ENCODE peak calls at places on chromosomes 16 and 17, in six cellular contexts. D is GM12891, O is GM12878, V is K562, J is HepG2, B is H1. H is an unnamed sample.

GRCh38 chr17:46898364-46898763 is 24.6 kb upstream of the GOSR2 start:
- DNase-seq in B (no peak), J (no peak), O (no peak), V (no peak), D (no peak), H (no peak)

GRCh38 chr16:5336898-5337297 is 239.3 kb upstream of the EEF2KMT start:
- DNase-seq in V (no peak), D (no peak), B (no peak), O (no peak), J (no peak), H (no peak)

GRCh38 chr16:50858376-50858775 is 116.5 kb downstream of the CYLD start:
- DNase-seq in B (peak; percentile 39), J (no peak), D (no peak), O (no peak), V (no peak), H (no peak)

GRCh38 chr17:32483451-32484019 is 3.3 kb upstream of the CDK5R1 start:
- DNase-seq in V (peak; percentile 66), J (peak; percentile 56), O (no peak), D (no peak), B (peak; percentile 78), H (no peak)

GRCh38 chr17:49798182-49798581 is 9.7 kb downstream of the KAT7 start:
- DNase-seq in V (no peak), D (no peak), O (no peak), J (no peak), B (no peak), H (no peak)

GRCh38 chr16:1990336-1991134 is 765 bp downstream of the SYNGR3 start:
- DNase-seq in B (peak; percentile 90), J (peak; percentile 34), D (no peak), V (peak; percentile 67), O (no peak), H (no peak)

GRCh38 chr16:24508614-24509013 is 30.8 kb upstream of the RBBP6 start:
- DNase-seq in O (no peak), V (no peak), B (no peak), D (no peak), J (no peak), H (no peak)

GRCh38 chr17:47180337-47180736 is 8.8 kb downstream of the CDC27 start:
- DNase-seq in V (no peak), D (no peak), O (no peak), J (peak; percentile 10), B (no peak), H (no peak)

GRCh38 chr17:57448288-57449283 is 192.3 kb downstream of the MSI2 start:
- DNase-seq in V (no peak), O (no peak), D (no peak), J (no peak), B (no peak), H (no peak)

GRCh38 chr17:4583796-4584124 is 569 bp upstream of the SMTNL2 start:
- DNase-seq in J (no peak), D (no peak), V (peak; percentile 28), B (peak; percentile 74), O (no peak), H (no peak)

GRCh38 chr16:69107311-69107962 is 2.0 kb downstream of the HAS3 start:
- DNase-seq in O (no peak), J (no peak), B (peak; percentile 76), D (peak; percentile 26), V (no peak), H (no peak)

GRCh38 chr17:80449930-80450576 is 26.4 kb downstream of the NPTX1 start:
- DNase-seq in J (no peak), V (no peak), D (no peak), O (no peak), B (no peak), H (no peak)

GRCh38 chr16:70267516-70267915 is 15.8 kb upstream of the EXOSC6 start:
- DNase-seq in J (peak; percentile 72), B (peak; percentile 69), V (peak; percentile 36), D (no peak), O (no peak), H (no peak)

GRCh38 chr16:61791465-61791864 is 244.8 kb downstream of the CDH8 start:
- DNase-seq in D (no peak), O (no peak), B (no peak), V (no peak), J (no peak), H (no peak)

GRCh38 chr16:21283521-21284289 is 5.6 kb upstream of the CRYM start:
- DNase-seq in O (no peak), D (peak; percentile 35), B (peak; percentile 87), J (peak; percentile 51), V (no peak), H (no peak)

GRCh38 chr16:48526058-48526957 is 83.7 kb downstream of the N4BP1 start:
- DNase-seq in V (peak; percentile 28), J (peak; percentile 85), B (no peak), O (peak; percentile 40), D (peak; percentile 52), H (peak; percentile 47)

GRCh38 chr16:85383836-85384825 is 229.0 kb upstream of the GSE1 start:
- DNase-seq in J (no peak), O (no peak), V (no peak), D (no peak), B (peak; percentile 45), H (no peak)

GRCh38 chr16:11328172-11329079 is 16.8 kb upstream of the RMI2 start:
- DNase-seq in B (peak; percentile 78), D (peak; percentile 74), V (no peak), J (no peak), O (peak; percentile 95), H (peak; percentile 78)

GRCh38 chr16:57265850-57266530 is 18.5 kb downstream of the PLLP start:
- DNase-seq in D (no peak), V (peak; percentile 74), O (no peak), B (no peak), J (no peak), H (no peak)

GRCh38 chr16:31476305-31477219 is 4.6 kb downstream of the TGFB1I1 start:
- DNase-seq in D (peak; percentile 87), V (peak; percentile 94), J (peak; percentile 63), B (peak; percentile 86), O (no peak), H (peak; percentile 89)
- TF ChIP-seq POLR2A in D (no peak), V (no peak), J (peak; percentile 8), B (no peak), O (peak; percentile 25), H (no peak)

GRCh38 chr17:75285123-75285522 is 4.1 kb downstream of the SLC25A19 start:
- DNase-seq in B (no peak), J (no peak), D (no peak), V (no peak), O (no peak), H (no peak)
- TF ChIP-seq TAF1 in B (no peak), J (no peak), D (no peak), V (no peak), O (no peak), H (no peak)

GRCh38 chr17:42423766-42424165 is 710 bp upstream of the CAVIN1 start:
- DNase-seq in V (no peak), D (no peak), O (no peak), B (no peak), J (no peak), H (no peak)

GRCh38 chr17:42422412-42422957 is 571 bp downstream of the CAVIN1 start:
- DNase-seq in J (no peak), D (peak; percentile 48), O (no peak), V (peak; percentile 64), B (peak; percentile 70), H (no peak)

GRCh38 chr17:42421479-42422332 is 1.4 kb downstream of the CAVIN1 start:
- DNase-seq in B (no peak), J (no peak), D (no peak), O (no peak), V (peak; percentile 71), H (no peak)

GRCh38 chr17:42424991-42425610 is 2.0 kb upstream of the CAVIN1 start:
- DNase-seq in J (no peak), V (peak; percentile 4), O (no peak), D (no peak), B (no peak), H (no peak)

GRCh38 chr17:42422958-42423712 is at the start of gene CAVIN1:
- DNase-seq in V (peak; percentile 98), B (peak; percentile 94), O (no peak), J (peak; percentile 90), D (peak; percentile 57), H (peak; percentile 51)
- TF ChIP-seq POLR2A in V (peak; percentile 88), B (peak; percentile 33), O (no peak), J (peak; percentile 90), D (no peak), H (no peak)

DNA sequence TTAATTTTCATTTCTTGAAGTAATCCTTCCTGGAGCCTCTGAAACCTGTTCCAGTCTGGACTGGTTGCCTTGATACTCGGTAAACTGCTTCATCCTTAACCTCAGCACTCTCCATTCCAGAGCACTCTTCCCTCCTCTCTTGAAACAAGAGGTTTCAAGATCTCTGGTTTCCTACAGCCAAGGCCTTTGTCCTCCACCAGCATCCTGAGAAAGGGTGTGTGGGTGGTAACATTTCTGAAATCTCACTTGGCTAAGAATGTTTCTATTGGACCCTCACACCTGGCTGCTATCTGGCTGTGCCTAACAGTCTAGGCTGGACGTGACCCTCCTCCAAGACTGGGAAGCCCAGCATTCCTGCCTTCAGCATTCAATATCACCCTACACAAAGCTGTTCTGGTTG is 99.7 kb downstream of the CYTH1 start:
- DNase-seq in D (no peak), J (no peak), O (no peak), B (no peak), V (no peak), H (no peak)
- TF ChIP-seq TAF1 in D (no peak), J (no peak), O (no peak), B (no peak), V (no peak), H (no peak)

GRCh38 chr16:31460582-31461002 is 1.3 kb downstream of the ARMC5 start:
- DNase-seq in J (peak; percentile 54), B (no peak), O (no peak), D (no peak), V (no peak), H (no peak)

GRCh38 chr16:31459722-31460581 is 651 bp downstream of the ARMC5 start:
- DNase-seq in J (peak; percentile 99), B (peak; percentile 100), D (peak; percentile 88), O (peak; percentile 96), V (peak; percentile 97), H (peak; percentile 84)

GRCh38 chr16:31458835-31459721 is at the start of gene ARMC5:
- DNase-seq in V (peak; percentile 90), D (peak; percentile 79), O (peak; percentile 90), B (peak; percentile 93), J (peak; percentile 98), H (peak; percentile 81)

GRCh38 chr16:31456988-31457360 is 2.3 kb upstream of the ARMC5 start:
- DNase-seq in O (no peak), D (no peak), B (no peak), J (no peak), V (no peak), H (no peak)

GRCh38 chr16:31458073-31458834 is 1.0 kb upstream of the ARMC5 start:
- DNase-seq in D (peak; percentile 59), J (peak; percentile 95), V (peak; percentile 49), O (no peak), B (peak; percentile 64), H (no peak)
- TF ChIP-seq POLR2A in D (peak; percentile 42), J (peak; percentile 98), V (peak; percentile 5), O (peak; percentile 85), B (no peak), H (peak; percentile 23)

GRCh38 chr17:52041123-52041617 is 117.3 kb downstream of the CA10 start:
- DNase-seq in V (no peak), O (no peak), B (no peak), D (no peak), J (no peak), H (no peak)
- TF ChIP-seq TAF1 in V (no peak), O (no peak), B (no peak), D (no peak), J (no peak), H (no peak)

H was measured in GM12892.